ENCODE peak calls at places on chromosomes 5 and 9, in seven cellular contexts. One of them, this sample, is unnamed.

GRCh38 chr5:156597276-156597675 is 252.8 kb upstream of the PPP1R2B start:
- DNase-seq in activated naive CD8-positive, alpha-beta T cell treated with anti-CD3 and anti-CD28 coated beads, Interleukin-2, amount 50 U/mL, for 16 hours: no peak
- DNase-seq in gastrocnemius medialis: no peak
- DNase-seq in NCI-H1092 treated with DMSO at 0.1 percent for 48 hours: no peak
- DNase-seq in ovary: no peak
- DNase-seq in fibroblast of pulmonary artery: no peak
- DNase-seq in hepatocyte: no peak
- DNase-seq in this sample: no peak

GRCh38 chr5:6819521-6819920 is 106.3 kb downstream of the TENT4A start:
- DNase-seq in activated naive CD8-positive, alpha-beta T cell treated with anti-CD3 and anti-CD28 coated beads, Interleukin-2, amount 50 U/mL, for 16 hours: no peak
- DNase-seq in fibroblast of pulmonary artery: no peak
- DNase-seq in NCI-H1092 treated with DMSO at 0.1 percent for 48 hours: peak
- DNase-seq in ovary: no peak
- DNase-seq in gastrocnemius medialis: no peak
- DNase-seq in hepatocyte: peak
- DNase-seq in this sample: no peak

GRCh38 chr5:80408475-80408875 is 611 bp downstream of the ZFYVE16 start:
- DNase-seq in gastrocnemius medialis: peak
- DNase-seq in fibroblast of pulmonary artery: peak
- DNase-seq in NCI-H1092 treated with DMSO at 0.1 percent for 48 hours: peak
- DNase-seq in activated naive CD8-positive, alpha-beta T cell treated with anti-CD3 and anti-CD28 coated beads, Interleukin-2, amount 50 U/mL, for 16 hours: no peak
- DNase-seq in hepatocyte: peak
- DNase-seq in ovary: no peak
- DNase-seq in this sample: peak

GRCh38 chr9:35367451-35367850 is 122.5 kb upstream of the RUSC2 start:
- DNase-seq in activated naive CD8-positive, alpha-beta T cell treated with anti-CD3 and anti-CD28 coated beads, Interleukin-2, amount 50 U/mL, for 16 hours: no peak
- DNase-seq in ovary: no peak
- DNase-seq in hepatocyte: no peak
- DNase-seq in NCI-H1092 treated with DMSO at 0.1 percent for 48 hours: no peak
- DNase-seq in gastrocnemius medialis: peak
- DNase-seq in fibroblast of pulmonary artery: peak
- DNase-seq in this sample: no peak

GRCh38 chr5:169805527-169805934 is 168.5 kb downstream of the DOCK2 start:
- DNase-seq in activated naive CD8-positive, alpha-beta T cell treated with anti-CD3 and anti-CD28 coated beads, Interleukin-2, amount 50 U/mL, for 16 hours: peak
- DNase-seq in ovary: no peak
- DNase-seq in gastrocnemius medialis: no peak
- DNase-seq in NCI-H1092 treated with DMSO at 0.1 percent for 48 hours: no peak
- DNase-seq in fibroblast of pulmonary artery: peak
- DNase-seq in hepatocyte: no peak
- DNase-seq in this sample: no peak

GRCh38 chr5:133154274-133155088 is 102.7 kb downstream of the HSPA4 start:
- DNase-seq in hepatocyte: no peak
- DNase-seq in ovary: no peak
- DNase-seq in fibroblast of pulmonary artery: no peak
- DNase-seq in NCI-H1092 treated with DMSO at 0.1 percent for 48 hours: no peak
- DNase-seq in gastrocnemius medialis: no peak
- DNase-seq in activated naive CD8-positive, alpha-beta T cell treated with anti-CD3 and anti-CD28 coated beads, Interleukin-2, amount 50 U/mL, for 16 hours: no peak
- DNase-seq in this sample: no peak

GRCh38 chr5:159189310-159189709 is 20.0 kb downstream of the RNF145 start:
- DNase-seq in NCI-H1092 treated with DMSO at 0.1 percent for 48 hours: no peak
- DNase-seq in ovary: no peak
- DNase-seq in fibroblast of pulmonary artery: peak
- DNase-seq in gastrocnemius medialis: no peak
- DNase-seq in activated naive CD8-positive, alpha-beta T cell treated with anti-CD3 and anti-CD28 coated beads, Interleukin-2, amount 50 U/mL, for 16 hours: no peak
- DNase-seq in hepatocyte: no peak
- DNase-seq in this sample: peak

GRCh38 chr9:127847155-127847463 is 7.3 kb downstream of the ENG start:
- DNase-seq in NCI-H1092 treated with DMSO at 0.1 percent for 48 hours: no peak
- DNase-seq in ovary: peak
- DNase-seq in activated naive CD8-positive, alpha-beta T cell treated with anti-CD3 and anti-CD28 coated beads, Interleukin-2, amount 50 U/mL, for 16 hours: no peak
- DNase-seq in fibroblast of pulmonary artery: no peak
- DNase-seq in hepatocyte: no peak
- DNase-seq in gastrocnemius medialis: peak
- DNase-seq in this sample: no peak

GRCh38 chr9:136383436-136383835 is 10.0 kb upstream of the CARD9 start:
- DNase-seq in ovary: no peak
- DNase-seq in NCI-H1092 treated with DMSO at 0.1 percent for 48 hours: no peak
- DNase-seq in activated naive CD8-positive, alpha-beta T cell treated with anti-CD3 and anti-CD28 coated beads, Interleukin-2, amount 50 U/mL, for 16 hours: no peak
- DNase-seq in gastrocnemius medialis: no peak
- DNase-seq in hepatocyte: no peak
- DNase-seq in fibroblast of pulmonary artery: no peak
- DNase-seq in this sample: no peak

GRCh38 chr5:73844165-73844564 is 218.2 kb downstream of the ARHGEF28 start:
- DNase-seq in hepatocyte: no peak
- DNase-seq in ovary: no peak
- DNase-seq in fibroblast of pulmonary artery: no peak
- DNase-seq in activated naive CD8-positive, alpha-beta T cell treated with anti-CD3 and anti-CD28 coated beads, Interleukin-2, amount 50 U/mL, for 16 hours: no peak
- DNase-seq in gastrocnemius medialis: no peak
- DNase-seq in NCI-H1092 treated with DMSO at 0.1 percent for 48 hours: no peak
- DNase-seq in this sample: no peak

GRCh38 chr9:78884611-78885150 is 587.8 kb downstream of the PSAT1 start:
- DNase-seq in NCI-H1092 treated with DMSO at 0.1 percent for 48 hours: no peak
- DNase-seq in activated naive CD8-positive, alpha-beta T cell treated with anti-CD3 and anti-CD28 coated beads, Interleukin-2, amount 50 U/mL, for 16 hours: no peak
- DNase-seq in fibroblast of pulmonary artery: no peak
- DNase-seq in ovary: no peak
- DNase-seq in gastrocnemius medialis: no peak
- DNase-seq in hepatocyte: no peak
- DNase-seq in this sample: no peak

GRCh38 chr9:119289740-119290139 is 79.5 kb downstream of the BRINP1 start:
- DNase-seq in activated naive CD8-positive, alpha-beta T cell treated with anti-CD3 and anti-CD28 coated beads, Interleukin-2, amount 50 U/mL, for 16 hours: no peak
- DNase-seq in hepatocyte: peak
- DNase-seq in ovary: no peak
- DNase-seq in NCI-H1092 treated with DMSO at 0.1 percent for 48 hours: peak
- DNase-seq in fibroblast of pulmonary artery: peak
- DNase-seq in gastrocnemius medialis: peak
- DNase-seq in this sample: peak

This sample was measured in COR-L47.